ENCODE peak calls at places on chromosomes 5 and 9, in six cellular contexts. B is fibroblast of lung, S is heart left ventricle, E is aorta, T is sigmoid colon, N is PC-9. Y is an unnamed sample. For H3K9me3, the result is how much of the 10 kb centered on the place peaks cover.

GRCh38 chr9:125121156-125121555 is 22.2 kb downstream of the SCAI start:
- DNase-seq in S (no peak), B (no peak), T (no peak), E (no peak), N (no peak), Y (no peak)

GRCh38 chr5:175281257-175281656 is 162.7 kb downstream of the DRD1 start:
- DNase-seq in S (no peak), N (no peak), E (no peak), B (no peak), T (no peak), Y (no peak)

GRCh38 chr9:72929542-72929941 is 23.3 kb downstream of the ALDH1A1 start:
- DNase-seq in T (no peak), S (no peak), N (no peak), B (no peak), E (no peak), Y (no peak)

GRCh38 chr5:32051796-32052195 is 122.3 kb downstream of the GOLPH3 start:
- DNase-seq in E (no peak), N (no peak), B (no peak), T (no peak), S (no peak), Y (no peak)

GRCh38 chr9:134376386-134377142 is 50.3 kb downstream of the RXRA start:
- DNase-seq in T (no peak), S (no peak), B (no peak), N (no peak), E (no peak), Y (peak)

GRCh38 chr5:38607396-38607795 is 51.0 kb upstream of the LIFR start:
- DNase-seq in T (no peak), B (peak), N (peak), E (no peak), S (no peak), Y (peak)

GRCh38 chr9:4985376-4986266 is 549 bp downstream of the JAK2 start:
- DNase-seq in N (no peak), S (no peak), E (peak), T (peak), B (peak), Y (peak)

GRCh38 chr9:71681708-71682268 is 86.5 kb downstream of the CEMIP2 start:
- DNase-seq in B (peak), N (peak), T (no peak), E (no peak), S (no peak), Y (no peak)

GRCh38 chr9:127130661-127131538 is 8.5 kb upstream of the ANGPTL2 start:
- DNase-seq in T (peak), N (peak), S (no peak), E (no peak), B (peak), Y (peak)

GRCh38 chr5:137233726-137234125 is 265.4 kb downstream of the SPOCK1 start:
- DNase-seq in T (no peak), E (no peak), N (no peak), S (no peak), B (no peak), Y (no peak)

GRCh38 chr9:14351206-14351605 is 37.3 kb upstream of the NFIB start:
- DNase-seq in T (no peak), N (no peak), S (no peak), E (no peak), B (no peak), Y (peak)

GRCh38 chr9:18194316-18194715 is 279.6 kb upstream of the ADAMTSL1 start:
- DNase-seq in N (no peak), T (no peak), B (no peak), S (no peak), E (no peak), Y (no peak)

GRCh38 chr9:21465859-21466518 is 16.1 kb downstream of the IFNE start:
- DNase-seq in E (no peak), N (peak), B (peak), S (no peak), T (no peak), Y (no peak)

GRCh38 chr5:74934949-74935751 is 69.0 kb upstream of the FAM169A start:
- DNase-seq in N (no peak), T (no peak), S (no peak), B (peak), E (no peak), Y (no peak)

GRCh38 chr5:95870105-95870672 is 47.7 kb upstream of the GLRX start:
- DNase-seq in S (no peak), B (no peak), N (peak), T (no peak), E (no peak), Y (no peak)

GRCh38 chr5:119368238-119368630 is 12.4 kb downstream of the TNFAIP8 start:
- DNase-seq in S (no peak), E (no peak), B (no peak), N (no peak), T (no peak), Y (no peak)

GRCh38 chr5:180618487-180618829 is 27.2 kb upstream of the SCGB3A1 start:
- DNase-seq in S (no peak), T (no peak), E (no peak), N (no peak), B (no peak), Y (no peak)

GRCh38 chr5:57989378-57989777 is 470.5 kb downstream of the PLK2 start:
- DNase-seq in E (no peak), B (no peak), S (no peak), T (no peak), N (peak), Y (no peak)

GRCh38 chr9:129174724-129175514 is 3.1 kb downstream of the IER5L start:
- DNase-seq in E (peak), N (peak), T (peak), S (peak), B (peak), Y (peak)

GRCh38 chr9:125387861-125388524 is 126.4 kb downstream of the GAPVD1 start:
- DNase-seq in S (no peak), B (no peak), E (peak), T (no peak), N (no peak), Y (no peak)

GRCh38 chr5:179415291-179416060 is 70.2 kb upstream of the ADAMTS2 start:
- DNase-seq in E (no peak), T (no peak), N (no peak), S (no peak), B (no peak), Y (no peak)

GRCh38 chr5:5132185-5132584 is 7.9 kb upstream of the ADAMTS16 start:
- DNase-seq in S (no peak), B (no peak), E (no peak), N (no peak), T (no peak), Y (no peak)

GRCh38 chr5:68243681-68244080 is 28.1 kb downstream of the PIK3R1 start:
- DNase-seq in S (no peak), T (no peak), N (no peak), B (no peak), E (no peak), Y (no peak)

GRCh38 chr5:116971131-116971530 is 396.5 kb upstream of the SEMA6A start:
- DNase-seq in S (no peak), E (no peak), T (no peak), N (no peak), B (no peak), Y (no peak)

GRCh38 chr5:34012791-34013190 is 4.9 kb upstream of the AMACR start:
- DNase-seq in B (peak), N (no peak), E (no peak), S (no peak), T (no peak), Y (no peak)

GRCh38 chr9:8845376-8845775 is 1045.8 kb upstream of the DMAC1 start:
- DNase-seq in T (no peak), S (no peak), B (no peak), N (no peak), E (no peak), Y (no peak)

GRCh38 chr5:17315710-17316221 is 98.3 kb downstream of the BASP1 start:
- DNase-seq in T (no peak), B (peak), N (no peak), S (no peak), E (no peak), Y (no peak)

GRCh38 chr5:84274585-84275468 is 109.9 kb downstream of the EDIL3 start:
- DNase-seq in S (no peak), T (no peak), N (no peak), E (no peak), B (peak), Y (no peak)

GRCh38 chr5:105304859-105305258 is 1742.3 kb upstream of the NUDT12 start:
- DNase-seq in B (no peak), N (no peak), T (no peak), E (no peak), S (no peak), Y (no peak)

GRCh38 chr5:173319610-173320100 is 8.6 kb downstream of the STC2 start:
- DNase-seq in S (no peak), E (no peak), T (no peak), B (no peak), N (no peak), Y (no peak)

GRCh38 chr5:55577353-55578060 is 42.7 kb upstream of the PLPP1 start:
- DNase-seq in B (peak), E (no peak), N (no peak), T (peak), S (no peak), Y (peak)

GRCh38 chr5:73230264-73231244 is 57.6 kb downstream of the TMEM174 start:
- DNase-seq in B (no peak), N (no peak), T (no peak), S (no peak), E (no peak), Y (no peak)

GRCh38 chr9:93576296-93577044 is at the start of gene PHF2:
- DNase-seq in E (no peak), N (no peak), T (no peak), B (no peak), S (no peak), Y (no peak)

GRCh38 chr5:111887706-111888105 is 130.7 kb upstream of the NREP start:
- DNase-seq in B (peak), N (no peak), E (no peak), T (no peak), S (no peak), Y (no peak)

GRCh38 chr9:133539434-133539833 is 4.9 kb downstream of the ADAMTSL2 start:
- DNase-seq in N (no peak), S (peak), T (no peak), B (no peak), E (no peak), Y (no peak)

GRCh38 chr9:85430659-85431370 is 310.9 kb downstream of the AGTPBP1 start:
- DNase-seq in N (no peak), S (no peak), E (no peak), T (no peak), B (no peak), Y (no peak)

GRCh38 chr9:7374966-7375650 is 424.5 kb downstream of the DMAC1 start:
- DNase-seq in T (no peak), E (no peak), S (no peak), N (no peak), B (no peak), Y (no peak)

GRCh38 chr5:18744441-18744840 is 1110.2 kb downstream of the TAF11L14 start:
- DNase-seq in N (no peak), S (no peak), E (no peak), T (no peak), B (no peak), Y (no peak)

GRCh38 chr5:18745591-18745987 is 1111.3 kb downstream of the TAF11L14 start:
- DNase-seq in E (no peak), N (no peak), T (no peak), B (no peak), S (peak), Y (no peak)

GRCh38 chr5:18745988-18746615 is 1111.8 kb downstream of the TAF11L14 start:
- DNase-seq in B (peak), N (peak), T (no peak), E (no peak), S (no peak), Y (no peak)

GRCh38 chr5:18742830-18743229 is 1108.6 kb downstream of the TAF11L14 start:
- DNase-seq in N (no peak), S (no peak), B (no peak), T (no peak), E (no peak), Y (no peak)

DNA sequence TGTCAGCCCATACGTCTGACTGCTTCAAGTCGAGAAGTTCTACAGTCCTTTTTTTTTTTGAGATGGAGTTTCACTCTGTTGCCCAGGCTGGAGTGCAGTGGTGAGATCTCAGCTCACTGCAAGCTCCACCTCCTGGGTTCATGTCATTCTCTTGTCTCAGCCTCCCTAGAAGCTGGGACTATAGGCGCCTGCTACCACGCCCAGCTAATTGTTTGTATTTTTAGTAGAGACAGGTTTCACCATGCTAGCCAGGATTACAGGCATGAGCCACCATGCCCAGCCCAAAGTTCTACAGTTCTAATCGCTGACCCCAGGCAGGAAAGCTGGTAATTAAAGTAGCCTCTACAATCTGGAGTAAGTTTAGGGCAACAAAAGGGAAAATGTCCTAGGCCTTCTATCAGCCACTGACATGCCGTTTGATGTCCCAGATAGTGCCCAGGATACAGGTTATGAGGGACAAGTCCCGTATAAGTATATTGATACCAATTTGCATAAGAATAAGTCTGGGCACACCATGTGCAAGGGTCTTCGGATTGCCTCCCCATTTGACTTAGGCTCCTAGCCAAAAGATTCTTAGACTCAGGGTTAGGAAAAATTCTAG is 1110.8 kb downstream of the TAF11L14 start:
- DNase-seq in E (no peak), T (no peak), S (no peak), B (no peak), N (no peak), Y (no peak)
- H3K4me3 ChIP-seq in E (no peak), T (peak), S (peak), B (no peak), N (peak), Y (peak)

GRCh38 chr5:26339576-26339975 is 698.8 kb downstream of the CDH9 start:
- DNase-seq in T (no peak), B (no peak), S (no peak), E (no peak), N (no peak), Y (no peak)
- H3K9me3 ChIP-seq in T (under half), B (under half), S (under half), E (under half), N (under half), Y (under half)

GRCh38 chr5:149510136-149510535 is 41.1 kb downstream of the CSNK1A1 start:
- DNase-seq in S (no peak), B (no peak), T (no peak), N (no peak), E (no peak), Y (no peak)
- H3K4me3 ChIP-seq in S (no peak), B (no peak), T (no peak), N (no peak), E (no peak), Y (no peak)

DNA sequence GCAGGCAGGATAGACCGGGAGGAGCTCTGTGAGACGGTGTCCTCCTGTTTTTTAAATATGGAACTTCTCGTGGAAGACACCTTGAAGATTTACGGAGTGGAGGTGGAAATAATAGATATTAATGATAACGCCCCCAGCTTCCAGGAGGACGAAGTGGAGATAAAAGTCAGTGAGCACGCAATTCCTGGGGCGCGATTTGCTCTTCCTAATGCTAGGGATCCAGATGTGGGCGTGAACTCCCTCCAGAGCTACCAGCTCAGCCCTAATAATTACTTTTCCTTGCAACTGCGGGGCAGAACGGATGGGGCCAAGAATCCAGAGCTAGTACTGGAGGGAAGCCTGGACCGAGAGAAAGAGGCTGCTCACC is 621 bp downstream of the PCDHGA11 start:
- DNase-seq in E (no peak), S (no peak), B (peak), T (no peak), N (no peak), Y (no peak)
- H3K9me3 ChIP-seq in E (under half), S (half or more), B (under half), T (half or more), N (under half), Y (under half)

GRCh38 chr9:88987646-88988045 is 3.6 kb upstream of the S1PR3 start:
- DNase-seq in B (no peak), S (no peak), N (no peak), E (no peak), T (no peak), Y (no peak)

GRCh38 chr9:88990721-88991065 is 575 bp upstream of the S1PR3 start:
- DNase-seq in B (no peak), T (no peak), S (peak), N (no peak), E (no peak), Y (no peak)

GRCh38 chr9:88991066-88992030 is at the start of gene S1PR3:
- DNase-seq in S (peak), N (no peak), T (peak), E (peak), B (peak), Y (peak)

GRCh38 chr9:88988796-88989641 is 2.2 kb upstream of the S1PR3 start:
- DNase-seq in B (peak), E (no peak), T (no peak), N (peak), S (no peak), Y (no peak)

DNA sequence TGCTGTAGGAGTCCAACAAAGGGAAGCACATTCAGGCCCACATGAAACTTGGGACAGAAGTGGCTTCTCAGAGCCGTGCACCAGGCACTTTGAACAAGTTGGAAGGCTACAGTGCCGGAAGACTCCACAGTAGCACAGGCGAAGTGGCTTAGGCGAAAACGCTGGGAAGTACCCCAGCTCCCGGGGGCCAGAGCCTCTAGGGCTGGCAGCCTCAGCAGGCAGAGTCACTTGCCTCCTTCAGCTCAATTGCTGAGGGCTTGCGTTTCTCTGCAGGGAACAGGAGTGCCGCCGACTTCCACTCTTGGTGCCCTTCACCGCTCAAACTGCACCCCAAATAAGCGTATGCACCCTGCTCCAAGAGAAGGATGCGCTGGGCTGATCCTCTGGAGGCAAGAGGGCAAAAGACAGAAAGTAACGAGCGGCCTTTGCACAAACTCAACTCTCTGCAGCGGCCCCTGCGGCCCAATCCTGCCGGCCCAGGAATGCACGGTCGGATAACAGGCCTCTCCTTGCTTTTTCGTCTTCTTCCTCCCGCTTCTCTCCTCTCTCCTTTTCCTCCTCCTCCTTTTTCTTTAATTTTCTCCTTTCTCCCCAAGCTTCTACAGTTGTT is 1.2 kb upstream of the S1PR3 start:
- DNase-seq in E (no peak), T (no peak), S (no peak), N (no peak), B (no peak), Y (no peak)
- H3K4me3 ChIP-seq in E (no peak), T (no peak), S (no peak), N (no peak), B (no peak), Y (no peak)

GRCh38 chr5:126994485-126994884 is 35.9 kb downstream of the MARCHF3 start:
- DNase-seq in N (no peak), E (no peak), B (no peak), T (no peak), S (no peak), Y (no peak)
- H3K9me3 ChIP-seq in N (under half), E (under half), B (under half), T (under half), S (under half), Y (under half)

DNA sequence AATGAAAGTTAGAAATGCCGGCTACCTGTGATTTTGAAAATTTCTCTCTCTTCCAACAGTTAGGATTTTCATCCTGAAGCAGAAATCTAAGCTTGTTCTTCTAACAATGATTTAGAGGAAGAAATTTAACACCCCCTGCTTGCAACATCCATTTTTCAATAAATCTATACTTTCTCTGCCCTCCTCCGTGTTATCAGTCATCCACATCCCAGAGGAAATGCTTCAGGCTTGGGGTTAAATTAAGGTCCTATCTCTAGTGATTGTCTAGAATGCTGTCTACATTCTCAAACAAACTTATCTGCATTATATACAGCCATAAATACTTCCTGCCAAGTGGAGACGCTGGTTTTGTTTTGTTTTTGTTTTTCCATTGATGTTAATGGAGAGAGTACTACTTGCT is 371.0 kb downstream of the CSNK1G3 start:
- DNase-seq in N (no peak), S (no peak), T (no peak), B (peak), E (no peak), Y (no peak)
- H3K4me3 ChIP-seq in N (no peak), S (peak), T (no peak), B (no peak), E (no peak), Y (peak)